ENCODE peak calls at places on chromosomes 12 and 14, in six cellular contexts. One of them, this sample, is unnamed.

GRCh38 chr14:39430762-39431415 is 1.3 kb downstream of the FBXO33 start:
- DNase-seq in IMR-90: peak; percentile 13
- DNase-seq in transverse colon: no peak
- DNase-seq in sigmoid colon: peak; percentile 65
- DNase-seq in adrenal gland: no peak
- DNase-seq in ovary: no peak
- DNase-seq in this sample: no peak

GRCh38 chr14:62692490-62693106 is 352.7 kb downstream of the KCNH5 start:
- DNase-seq in IMR-90: peak; percentile 51
- DNase-seq in transverse colon: no peak
- DNase-seq in sigmoid colon: no peak
- DNase-seq in adrenal gland: no peak
- DNase-seq in ovary: no peak
- DNase-seq in this sample: no peak

GRCh38 chr12:42342028-42342427 is 16.1 kb downstream of the PPHLN1 start:
- DNase-seq in IMR-90: no peak
- DNase-seq in transverse colon: no peak
- DNase-seq in sigmoid colon: no peak
- DNase-seq in adrenal gland: no peak
- DNase-seq in ovary: no peak
- DNase-seq in this sample: no peak

GRCh38 chr14:61812347-61813100 is 50.3 kb downstream of the SNAPC1 start:
- DNase-seq in IMR-90: no peak
- DNase-seq in transverse colon: no peak
- DNase-seq in sigmoid colon: no peak
- DNase-seq in adrenal gland: no peak
- DNase-seq in ovary: no peak
- DNase-seq in this sample: no peak

GRCh38 chr14:93018401-93018800 is 95.5 kb downstream of the CHGA start:
- DNase-seq in IMR-90: no peak
- DNase-seq in transverse colon: no peak
- DNase-seq in sigmoid colon: no peak
- DNase-seq in adrenal gland: no peak
- DNase-seq in ovary: no peak
- DNase-seq in this sample: no peak

GRCh38 chr14:102088012-102088792 is 1.4 kb upstream of the HSP90AA1 start:
- DNase-seq in IMR-90: no peak
- DNase-seq in transverse colon: peak; percentile 56
- DNase-seq in sigmoid colon: peak; percentile 80
- DNase-seq in adrenal gland: peak; percentile 74
- DNase-seq in ovary: peak; percentile 34
- DNase-seq in this sample: peak; percentile 51

GRCh38 chr14:70987042-70987441 is 79.8 kb downstream of the PCNX1 start:
- DNase-seq in IMR-90: peak; percentile 4
- DNase-seq in transverse colon: no peak
- DNase-seq in sigmoid colon: no peak
- DNase-seq in adrenal gland: no peak
- DNase-seq in ovary: no peak
- DNase-seq in this sample: no peak

GRCh38 chr14:70956511-70956910 is 49.3 kb downstream of the PCNX1 start:
- DNase-seq in IMR-90: no peak
- DNase-seq in transverse colon: no peak
- DNase-seq in sigmoid colon: no peak
- DNase-seq in adrenal gland: no peak
- DNase-seq in ovary: no peak
- DNase-seq in this sample: no peak

GRCh38 chr12:47986266-47986610 is 18.0 kb downstream of the COL2A1 start:
- DNase-seq in IMR-90: no peak
- DNase-seq in transverse colon: no peak
- DNase-seq in sigmoid colon: no peak
- DNase-seq in adrenal gland: no peak
- DNase-seq in ovary: no peak
- DNase-seq in this sample: no peak

GRCh38 chr12:131793623-131794022 is 34.6 kb upstream of the MMP17 start:
- DNase-seq in IMR-90: peak; percentile 17
- DNase-seq in transverse colon: no peak
- DNase-seq in sigmoid colon: no peak
- DNase-seq in adrenal gland: no peak
- DNase-seq in ovary: no peak
- DNase-seq in this sample: no peak

GRCh38 chr14:95432152-95433093 is 84.0 kb downstream of the SYNE3 start:
- DNase-seq in IMR-90: peak; percentile 6
- DNase-seq in transverse colon: peak; percentile 38
- DNase-seq in sigmoid colon: peak; percentile 80
- DNase-seq in adrenal gland: peak; percentile 77
- DNase-seq in ovary: peak; percentile 56
- DNase-seq in this sample: peak; percentile 64

GRCh38 chr14:58098507-58098906 is 53.5 kb downstream of the ARMH4 start:
- DNase-seq in IMR-90: no peak
- DNase-seq in transverse colon: peak; percentile 10
- DNase-seq in sigmoid colon: no peak
- DNase-seq in adrenal gland: no peak
- DNase-seq in ovary: no peak
- DNase-seq in this sample: peak; percentile 51

GRCh38 chr14:55976219-55976618 is 142.0 kb upstream of the PELI2 start:
- DNase-seq in IMR-90: no peak
- DNase-seq in transverse colon: peak; percentile 83
- DNase-seq in sigmoid colon: no peak
- DNase-seq in adrenal gland: no peak
- DNase-seq in ovary: no peak
- DNase-seq in this sample: peak; percentile 56

GRCh38 chr14:77248666-77249065 is 22.3 kb downstream of the NGB start:
- DNase-seq in IMR-90: peak; percentile 16
- DNase-seq in transverse colon: no peak
- DNase-seq in sigmoid colon: no peak
- DNase-seq in adrenal gland: no peak
- DNase-seq in ovary: no peak
- DNase-seq in this sample: no peak

GRCh38 chr14:88476375-88476774 is 78.4 kb downstream of the PTPN21 start:
- DNase-seq in IMR-90: no peak
- DNase-seq in transverse colon: no peak
- DNase-seq in sigmoid colon: no peak
- DNase-seq in adrenal gland: no peak
- DNase-seq in ovary: no peak
- DNase-seq in this sample: no peak

GRCh38 chr14:75533791-75534190 is 11.5 kb downstream of the BATF start:
- DNase-seq in IMR-90: no peak
- DNase-seq in transverse colon: no peak
- DNase-seq in sigmoid colon: no peak
- DNase-seq in adrenal gland: no peak
- DNase-seq in ovary: no peak
- DNase-seq in this sample: no peak

GRCh38 chr14:104978774-104979691 is 859 bp upstream of the AHNAK2 start:
- DNase-seq in IMR-90: no peak
- DNase-seq in transverse colon: no peak
- DNase-seq in sigmoid colon: peak; percentile 68
- DNase-seq in adrenal gland: no peak
- DNase-seq in ovary: no peak
- DNase-seq in this sample: no peak

GRCh38 chr14:100904307-100905019 is 941 bp upstream of the RTL1 start:
- DNase-seq in IMR-90: no peak
- DNase-seq in transverse colon: no peak
- DNase-seq in sigmoid colon: peak; percentile 52
- DNase-seq in adrenal gland: peak; percentile 63
- DNase-seq in ovary: peak; percentile 48
- DNase-seq in this sample: no peak

GRCh38 chr12:44873898-44874297 is 2.2 kb downstream of the NELL2 start:
- DNase-seq in IMR-90: peak; percentile 4
- DNase-seq in transverse colon: no peak
- DNase-seq in sigmoid colon: no peak
- DNase-seq in adrenal gland: no peak
- DNase-seq in ovary: no peak
- DNase-seq in this sample: no peak

GRCh38 chr12:115440438-115440837 is 756.5 kb upstream of the TBX3 start:
- DNase-seq in IMR-90: peak; percentile 71
- DNase-seq in transverse colon: no peak
- DNase-seq in sigmoid colon: no peak
- DNase-seq in adrenal gland: peak; percentile 67
- DNase-seq in ovary: no peak
- DNase-seq in this sample: peak; percentile 42

GRCh38 chr14:58296731-58297130 is 1.6 kb upstream of the ARID4A start:
- DNase-seq in IMR-90: peak; percentile 29
- DNase-seq in transverse colon: no peak
- DNase-seq in sigmoid colon: no peak
- DNase-seq in adrenal gland: no peak
- DNase-seq in ovary: no peak
- DNase-seq in this sample: no peak

GRCh38 chr12:90909069-90909676 is 45.8 kb downstream of the CCER1 start:
- DNase-seq in IMR-90: peak; percentile 67
- DNase-seq in transverse colon: no peak
- DNase-seq in sigmoid colon: no peak
- DNase-seq in adrenal gland: peak; percentile 67
- DNase-seq in ovary: no peak
- DNase-seq in this sample: no peak

GRCh38 chr14:47744155-47744554 is 68.8 kb upstream of the MDGA2 start:
- DNase-seq in IMR-90: no peak
- DNase-seq in transverse colon: no peak
- DNase-seq in sigmoid colon: no peak
- DNase-seq in adrenal gland: no peak
- DNase-seq in ovary: no peak
- DNase-seq in this sample: no peak

GRCh38 chr14:101903111-101903561 is 61.2 kb upstream of the DYNC1H1 start:
- DNase-seq in IMR-90: no peak
- DNase-seq in transverse colon: no peak
- DNase-seq in sigmoid colon: no peak
- DNase-seq in adrenal gland: no peak
- DNase-seq in ovary: no peak
- DNase-seq in this sample: no peak

GRCh38 chr14:36852853-36853634 is 191.4 kb downstream of the PAX9 start:
- DNase-seq in IMR-90: no peak
- DNase-seq in transverse colon: no peak
- DNase-seq in sigmoid colon: peak; percentile 76
- DNase-seq in adrenal gland: peak; percentile 78
- DNase-seq in ovary: no peak
- DNase-seq in this sample: no peak

GRCh38 chr14:55071870-55072640 is 20.6 kb downstream of the MAPK1IP1L start:
- DNase-seq in IMR-90: peak; percentile 94
- DNase-seq in transverse colon: no peak
- DNase-seq in sigmoid colon: no peak
- DNase-seq in adrenal gland: no peak
- DNase-seq in ovary: no peak
- DNase-seq in this sample: no peak

GRCh38 chr14:75539562-75540478 is 17.6 kb downstream of the BATF start:
- DNase-seq in IMR-90: no peak
- DNase-seq in transverse colon: no peak
- DNase-seq in sigmoid colon: no peak
- DNase-seq in adrenal gland: no peak
- DNase-seq in ovary: no peak
- DNase-seq in this sample: no peak

GRCh38 chr14:45261209-45261608 is 8.2 kb upstream of the MIS18BP1 start:
- DNase-seq in IMR-90: peak; percentile 27
- DNase-seq in transverse colon: no peak
- DNase-seq in sigmoid colon: no peak
- DNase-seq in adrenal gland: no peak
- DNase-seq in ovary: no peak
- DNase-seq in this sample: no peak

GRCh38 chr14:99753225-99754140 is 39.7 kb upstream of the EML1 start:
- DNase-seq in IMR-90: no peak
- DNase-seq in transverse colon: no peak
- DNase-seq in sigmoid colon: no peak
- DNase-seq in adrenal gland: no peak
- DNase-seq in ovary: no peak
- DNase-seq in this sample: no peak

GRCh38 chr12:30794591-30795409 is 40.0 kb upstream of the CAPRIN2 start:
- DNase-seq in IMR-90: peak; percentile 85
- DNase-seq in transverse colon: no peak
- DNase-seq in sigmoid colon: no peak
- DNase-seq in adrenal gland: peak; percentile 66
- DNase-seq in ovary: no peak
- DNase-seq in this sample: no peak
- TF ChIP-seq POLR2A in IMR-90: no peak
- TF ChIP-seq POLR2A in transverse colon: no peak
- TF ChIP-seq POLR2A in sigmoid colon: no peak
- TF ChIP-seq POLR2A in adrenal gland: no peak
- TF ChIP-seq POLR2A in ovary: no peak
- TF ChIP-seq POLR2A in this sample: no peak

GRCh38 chr12:57762463-57762862 is 4.4 kb downstream of the CYP27B1 start:
- DNase-seq in IMR-90: no peak
- DNase-seq in transverse colon: no peak
- DNase-seq in sigmoid colon: no peak
- DNase-seq in adrenal gland: no peak
- DNase-seq in ovary: no peak
- DNase-seq in this sample: no peak
- H3K27ac ChIP-seq in IMR-90: no peak overlapping the region
- H3K27ac ChIP-seq in transverse colon: no peak overlapping the region
- H3K27ac ChIP-seq in sigmoid colon: no peak overlapping the region
- H3K27ac ChIP-seq in adrenal gland: no peak overlapping the region
- H3K27ac ChIP-seq in ovary: no peak overlapping the region
- H3K27ac ChIP-seq in this sample: no peak overlapping the region

GRCh38 chr14:90424075-90424474 is 27.2 kb downstream of the CALM1 start:
- DNase-seq in IMR-90: no peak
- DNase-seq in transverse colon: no peak
- DNase-seq in sigmoid colon: no peak
- DNase-seq in adrenal gland: no peak
- DNase-seq in ovary: no peak
- DNase-seq in this sample: no peak
- TF ChIP-seq POLR2A in IMR-90: no peak
- TF ChIP-seq POLR2A in transverse colon: no peak
- TF ChIP-seq POLR2A in sigmoid colon: no peak
- TF ChIP-seq POLR2A in adrenal gland: no peak
- TF ChIP-seq POLR2A in ovary: no peak
- TF ChIP-seq POLR2A in this sample: no peak

GRCh38 chr12:108475396-108475795 is 39.7 kb upstream of the FICD start:
- DNase-seq in IMR-90: no peak
- DNase-seq in transverse colon: no peak
- DNase-seq in sigmoid colon: no peak
- DNase-seq in adrenal gland: no peak
- DNase-seq in ovary: no peak
- DNase-seq in this sample: no peak

GRCh38 chr12:108477881-108478259 is 37.2 kb upstream of the FICD start:
- DNase-seq in IMR-90: no peak
- DNase-seq in transverse colon: no peak
- DNase-seq in sigmoid colon: no peak
- DNase-seq in adrenal gland: no peak
- DNase-seq in ovary: no peak
- DNase-seq in this sample: no peak

GRCh38 chr12:108479364-108480070 is 35.6 kb upstream of the FICD start:
- DNase-seq in IMR-90: no peak
- DNase-seq in transverse colon: no peak
- DNase-seq in sigmoid colon: no peak
- DNase-seq in adrenal gland: no peak
- DNase-seq in ovary: no peak
- DNase-seq in this sample: no peak

GRCh38 chr12:108477055-108477880 is 37.8 kb upstream of the FICD start:
- DNase-seq in IMR-90: no peak
- DNase-seq in transverse colon: no peak
- DNase-seq in sigmoid colon: no peak
- DNase-seq in adrenal gland: no peak
- DNase-seq in ovary: no peak
- DNase-seq in this sample: no peak

DNA sequence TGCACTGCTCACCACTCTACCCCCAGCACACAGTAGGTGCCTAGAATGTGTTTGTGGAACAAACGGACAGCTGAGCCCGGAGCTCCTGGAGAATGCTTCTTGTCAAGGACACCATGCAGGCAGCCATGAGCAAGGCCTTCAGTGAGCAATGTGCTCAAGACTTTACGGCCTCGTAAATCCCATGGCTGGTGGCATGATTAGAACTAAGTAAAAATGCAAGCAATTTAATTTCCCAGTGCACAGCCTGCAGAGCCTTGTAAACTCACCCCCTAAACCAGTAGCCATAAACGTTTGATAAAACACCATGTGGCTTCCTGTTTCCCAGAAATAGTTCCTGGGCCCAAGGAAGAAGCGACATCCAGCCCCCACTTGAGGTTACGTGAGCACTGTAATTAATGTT is 36.5 kb upstream of the FICD start:
- DNase-seq in IMR-90: no peak
- DNase-seq in transverse colon: no peak
- DNase-seq in sigmoid colon: no peak
- DNase-seq in adrenal gland: no peak
- DNase-seq in ovary: no peak
- DNase-seq in this sample: no peak
- H3K27ac ChIP-seq in IMR-90: no peak overlapping the region
- H3K27ac ChIP-seq in transverse colon: no peak overlapping the region
- H3K27ac ChIP-seq in sigmoid colon: no peak overlapping the region
- H3K27ac ChIP-seq in adrenal gland: no peak overlapping the region
- H3K27ac ChIP-seq in ovary: no peak overlapping the region
- H3K27ac ChIP-seq in this sample: no peak overlapping the region